ENCODE peak calls at places on chromosome 2, in eight cellular contexts. One of them, this sample, is unnamed.
A peak's percentile ranks its signal among the peaks of the same experiment; 100 is the strongest.

GRCh38 chr2:239983004-239983778 is 42.0 kb downstream of the NDUFA10 start:
- DNase-seq in activated T-helper 1 cell treated with anti-CD3 and anti-CD28 coated beads, Interleukin-12 subunit alpha, Interleukin-12 subunit beta, Interleukin-2, Interleukin-4 antibody, amounts not matched to agents 30 ng/mL and 10 ng/mL and 1 ng/mL, durations not matched to agents 14 hours and 24 hours and 36 hours: no peak
- DNase-seq in GM23338: no peak
- DNase-seq in Caki2: no peak
- DNase-seq in astrocyte: no peak
- DNase-seq in NCI-H446 treated with DMSO at 0.1 percent for 48 hours: no peak
- DNase-seq in effector memory CD8-positive, alpha-beta T cell: no peak
- DNase-seq in pancreas: no peak
- DNase-seq in this sample: no peak

GRCh38 chr2:172734711-172735645 is 667 bp upstream of the RAPGEF4 start:
- DNase-seq in NCI-H446 treated with DMSO at 0.1 percent for 48 hours: no peak
- DNase-seq in Caki2: no peak
- DNase-seq in astrocyte: no peak
- DNase-seq in pancreas: no peak
- DNase-seq in activated T-helper 1 cell treated with anti-CD3 and anti-CD28 coated beads, Interleukin-12 subunit alpha, Interleukin-12 subunit beta, Interleukin-2, Interleukin-4 antibody, amounts not matched to agents 30 ng/mL and 10 ng/mL and 1 ng/mL, durations not matched to agents 14 hours and 24 hours and 36 hours: no peak
- DNase-seq in effector memory CD8-positive, alpha-beta T cell: no peak
- DNase-seq in GM23338: peak; percentile 62
- DNase-seq in this sample: no peak

GRCh38 chr2:207934720-207935119 is 90.6 kb downstream of the PLEKHM3 start:
- DNase-seq in pancreas: no peak
- DNase-seq in astrocyte: no peak
- DNase-seq in Caki2: no peak
- DNase-seq in NCI-H446 treated with DMSO at 0.1 percent for 48 hours: no peak
- DNase-seq in effector memory CD8-positive, alpha-beta T cell: no peak
- DNase-seq in GM23338: no peak
- DNase-seq in activated T-helper 1 cell treated with anti-CD3 and anti-CD28 coated beads, Interleukin-12 subunit alpha, Interleukin-12 subunit beta, Interleukin-2, Interleukin-4 antibody, amounts not matched to agents 30 ng/mL and 10 ng/mL and 1 ng/mL, durations not matched to agents 14 hours and 24 hours and 36 hours: no peak
- DNase-seq in this sample: no peak

GRCh38 chr2:53452957-53453748 is 314.5 kb upstream of the CHAC2 start:
- DNase-seq in effector memory CD8-positive, alpha-beta T cell: no peak
- DNase-seq in astrocyte: no peak
- DNase-seq in activated T-helper 1 cell treated with anti-CD3 and anti-CD28 coated beads, Interleukin-12 subunit alpha, Interleukin-12 subunit beta, Interleukin-2, Interleukin-4 antibody, amounts not matched to agents 30 ng/mL and 10 ng/mL and 1 ng/mL, durations not matched to agents 14 hours and 24 hours and 36 hours: no peak
- DNase-seq in NCI-H446 treated with DMSO at 0.1 percent for 48 hours: no peak
- DNase-seq in Caki2: no peak
- DNase-seq in pancreas: peak; percentile 69
- DNase-seq in GM23338: no peak
- DNase-seq in this sample: no peak

GRCh38 chr2:110678457-110679336 is 834 bp upstream of the BUB1 start:
- DNase-seq in pancreas: no peak
- DNase-seq in GM23338: peak; percentile 46
- DNase-seq in Caki2: peak; percentile 32
- DNase-seq in astrocyte: peak; percentile 13
- DNase-seq in NCI-H446 treated with DMSO at 0.1 percent for 48 hours: no peak
- DNase-seq in effector memory CD8-positive, alpha-beta T cell: peak; percentile 16
- DNase-seq in activated T-helper 1 cell treated with anti-CD3 and anti-CD28 coated beads, Interleukin-12 subunit alpha, Interleukin-12 subunit beta, Interleukin-2, Interleukin-4 antibody, amounts not matched to agents 30 ng/mL and 10 ng/mL and 1 ng/mL, durations not matched to agents 14 hours and 24 hours and 36 hours: no peak
- DNase-seq in this sample: no peak

GRCh38 chr2:29033172-29033571 is 41.2 kb downstream of the PCARE start:
- DNase-seq in astrocyte: peak; percentile 70
- DNase-seq in effector memory CD8-positive, alpha-beta T cell: no peak
- DNase-seq in activated T-helper 1 cell treated with anti-CD3 and anti-CD28 coated beads, Interleukin-12 subunit alpha, Interleukin-12 subunit beta, Interleukin-2, Interleukin-4 antibody, amounts not matched to agents 30 ng/mL and 10 ng/mL and 1 ng/mL, durations not matched to agents 14 hours and 24 hours and 36 hours: no peak
- DNase-seq in Caki2: peak; percentile 72
- DNase-seq in pancreas: no peak
- DNase-seq in GM23338: peak; percentile 52
- DNase-seq in NCI-H446 treated with DMSO at 0.1 percent for 48 hours: no peak
- DNase-seq in this sample: no peak

GRCh38 chr2:69493268-69493667 is 56.0 kb upstream of the NFU1 start:
- DNase-seq in Caki2: no peak
- DNase-seq in NCI-H446 treated with DMSO at 0.1 percent for 48 hours: no peak
- DNase-seq in astrocyte: no peak
- DNase-seq in GM23338: peak; percentile 30
- DNase-seq in activated T-helper 1 cell treated with anti-CD3 and anti-CD28 coated beads, Interleukin-12 subunit alpha, Interleukin-12 subunit beta, Interleukin-2, Interleukin-4 antibody, amounts not matched to agents 30 ng/mL and 10 ng/mL and 1 ng/mL, durations not matched to agents 14 hours and 24 hours and 36 hours: no peak
- DNase-seq in pancreas: no peak
- DNase-seq in effector memory CD8-positive, alpha-beta T cell: no peak
- DNase-seq in this sample: no peak

GRCh38 chr2:28970464-28971160 is 10.5 kb upstream of the TOGARAM2 start:
- DNase-seq in pancreas: no peak
- DNase-seq in activated T-helper 1 cell treated with anti-CD3 and anti-CD28 coated beads, Interleukin-12 subunit alpha, Interleukin-12 subunit beta, Interleukin-2, Interleukin-4 antibody, amounts not matched to agents 30 ng/mL and 10 ng/mL and 1 ng/mL, durations not matched to agents 14 hours and 24 hours and 36 hours: no peak
- DNase-seq in NCI-H446 treated with DMSO at 0.1 percent for 48 hours: no peak
- DNase-seq in astrocyte: no peak
- DNase-seq in Caki2: no peak
- DNase-seq in GM23338: peak; percentile 14
- DNase-seq in effector memory CD8-positive, alpha-beta T cell: no peak
- DNase-seq in this sample: no peak

GRCh38 chr2:64105676-64106461 is 38.4 kb downstream of the PELI1 start:
- DNase-seq in activated T-helper 1 cell treated with anti-CD3 and anti-CD28 coated beads, Interleukin-12 subunit alpha, Interleukin-12 subunit beta, Interleukin-2, Interleukin-4 antibody, amounts not matched to agents 30 ng/mL and 10 ng/mL and 1 ng/mL, durations not matched to agents 14 hours and 24 hours and 36 hours: no peak
- DNase-seq in astrocyte: peak; percentile 34
- DNase-seq in GM23338: no peak
- DNase-seq in effector memory CD8-positive, alpha-beta T cell: no peak
- DNase-seq in NCI-H446 treated with DMSO at 0.1 percent for 48 hours: no peak
- DNase-seq in Caki2: peak; percentile 85
- DNase-seq in pancreas: no peak
- DNase-seq in this sample: peak; percentile 88

GRCh38 chr2:120253021-120253882 is 600 bp downstream of the RALB start:
- DNase-seq in activated T-helper 1 cell treated with anti-CD3 and anti-CD28 coated beads, Interleukin-12 subunit alpha, Interleukin-12 subunit beta, Interleukin-2, Interleukin-4 antibody, amounts not matched to agents 30 ng/mL and 10 ng/mL and 1 ng/mL, durations not matched to agents 14 hours and 24 hours and 36 hours: no peak
- DNase-seq in NCI-H446 treated with DMSO at 0.1 percent for 48 hours: no peak
- DNase-seq in effector memory CD8-positive, alpha-beta T cell: peak; percentile 28
- DNase-seq in astrocyte: peak; percentile 65
- DNase-seq in pancreas: peak; percentile 67
- DNase-seq in GM23338: peak; percentile 75
- DNase-seq in Caki2: peak; percentile 61
- DNase-seq in this sample: peak; percentile 66

GRCh38 chr2:70992945-70993688 is 1.6 kb downstream of the TEX261 start:
- DNase-seq in activated T-helper 1 cell treated with anti-CD3 and anti-CD28 coated beads, Interleukin-12 subunit alpha, Interleukin-12 subunit beta, Interleukin-2, Interleukin-4 antibody, amounts not matched to agents 30 ng/mL and 10 ng/mL and 1 ng/mL, durations not matched to agents 14 hours and 24 hours and 36 hours: no peak
- DNase-seq in astrocyte: no peak
- DNase-seq in pancreas: no peak
- DNase-seq in Caki2: no peak
- DNase-seq in GM23338: no peak
- DNase-seq in NCI-H446 treated with DMSO at 0.1 percent for 48 hours: no peak
- DNase-seq in effector memory CD8-positive, alpha-beta T cell: no peak
- DNase-seq in this sample: no peak

GRCh38 chr2:11753452-11753885 is 7.0 kb downstream of the LPIN1 start:
- DNase-seq in pancreas: peak; percentile 65
- DNase-seq in activated T-helper 1 cell treated with anti-CD3 and anti-CD28 coated beads, Interleukin-12 subunit alpha, Interleukin-12 subunit beta, Interleukin-2, Interleukin-4 antibody, amounts not matched to agents 30 ng/mL and 10 ng/mL and 1 ng/mL, durations not matched to agents 14 hours and 24 hours and 36 hours: no peak
- DNase-seq in Caki2: peak; percentile 61
- DNase-seq in NCI-H446 treated with DMSO at 0.1 percent for 48 hours: no peak
- DNase-seq in effector memory CD8-positive, alpha-beta T cell: peak; percentile 46
- DNase-seq in astrocyte: peak; percentile 56
- DNase-seq in GM23338: no peak
- DNase-seq in this sample: no peak

GRCh38 chr2:84904717-84905174 is 710 bp upstream of the TMSB10 start:
- DNase-seq in Caki2: peak; percentile 42
- DNase-seq in effector memory CD8-positive, alpha-beta T cell: no peak
- DNase-seq in GM23338: peak; percentile 83
- DNase-seq in astrocyte: peak; percentile 55
- DNase-seq in activated T-helper 1 cell treated with anti-CD3 and anti-CD28 coated beads, Interleukin-12 subunit alpha, Interleukin-12 subunit beta, Interleukin-2, Interleukin-4 antibody, amounts not matched to agents 30 ng/mL and 10 ng/mL and 1 ng/mL, durations not matched to agents 14 hours and 24 hours and 36 hours: no peak
- DNase-seq in pancreas: peak; percentile 50
- DNase-seq in NCI-H446 treated with DMSO at 0.1 percent for 48 hours: no peak
- DNase-seq in this sample: peak; percentile 26

GRCh38 chr2:84757648-84758047 is 123.2 kb downstream of the TRABD2A start:
- DNase-seq in NCI-H446 treated with DMSO at 0.1 percent for 48 hours: no peak
- DNase-seq in activated T-helper 1 cell treated with anti-CD3 and anti-CD28 coated beads, Interleukin-12 subunit alpha, Interleukin-12 subunit beta, Interleukin-2, Interleukin-4 antibody, amounts not matched to agents 30 ng/mL and 10 ng/mL and 1 ng/mL, durations not matched to agents 14 hours and 24 hours and 36 hours: no peak
- DNase-seq in astrocyte: no peak
- DNase-seq in pancreas: no peak
- DNase-seq in effector memory CD8-positive, alpha-beta T cell: no peak
- DNase-seq in Caki2: no peak
- DNase-seq in GM23338: peak; percentile 35
- DNase-seq in this sample: no peak

GRCh38 chr2:36277876-36278523 is 77.6 kb upstream of the CRIM1 start:
- DNase-seq in GM23338: no peak
- DNase-seq in activated T-helper 1 cell treated with anti-CD3 and anti-CD28 coated beads, Interleukin-12 subunit alpha, Interleukin-12 subunit beta, Interleukin-2, Interleukin-4 antibody, amounts not matched to agents 30 ng/mL and 10 ng/mL and 1 ng/mL, durations not matched to agents 14 hours and 24 hours and 36 hours: no peak
- DNase-seq in effector memory CD8-positive, alpha-beta T cell: no peak
- DNase-seq in Caki2: no peak
- DNase-seq in pancreas: no peak
- DNase-seq in NCI-H446 treated with DMSO at 0.1 percent for 48 hours: no peak
- DNase-seq in astrocyte: peak; percentile 58
- DNase-seq in this sample: peak; percentile 16

GRCh38 chr2:28102455-28102874 is 211.9 kb downstream of the BABAM2 start:
- DNase-seq in pancreas: no peak
- DNase-seq in activated T-helper 1 cell treated with anti-CD3 and anti-CD28 coated beads, Interleukin-12 subunit alpha, Interleukin-12 subunit beta, Interleukin-2, Interleukin-4 antibody, amounts not matched to agents 30 ng/mL and 10 ng/mL and 1 ng/mL, durations not matched to agents 14 hours and 24 hours and 36 hours: no peak
- DNase-seq in Caki2: no peak
- DNase-seq in astrocyte: peak; percentile 90
- DNase-seq in GM23338: no peak
- DNase-seq in NCI-H446 treated with DMSO at 0.1 percent for 48 hours: peak; percentile 37
- DNase-seq in effector memory CD8-positive, alpha-beta T cell: no peak
- DNase-seq in this sample: no peak

GRCh38 chr2:99317156-99317872 is 16.3 kb upstream of the LYG1 start:
- DNase-seq in GM23338: no peak
- DNase-seq in pancreas: no peak
- DNase-seq in astrocyte: no peak
- DNase-seq in activated T-helper 1 cell treated with anti-CD3 and anti-CD28 coated beads, Interleukin-12 subunit alpha, Interleukin-12 subunit beta, Interleukin-2, Interleukin-4 antibody, amounts not matched to agents 30 ng/mL and 10 ng/mL and 1 ng/mL, durations not matched to agents 14 hours and 24 hours and 36 hours: no peak
- DNase-seq in Caki2: peak; percentile 95
- DNase-seq in effector memory CD8-positive, alpha-beta T cell: no peak
- DNase-seq in NCI-H446 treated with DMSO at 0.1 percent for 48 hours: no peak
- DNase-seq in this sample: no peak

GRCh38 chr2:31835450-31835849 is 175.4 kb downstream of the MEMO1 start:
- DNase-seq in astrocyte: no peak
- DNase-seq in NCI-H446 treated with DMSO at 0.1 percent for 48 hours: no peak
- DNase-seq in pancreas: no peak
- DNase-seq in Caki2: no peak
- DNase-seq in activated T-helper 1 cell treated with anti-CD3 and anti-CD28 coated beads, Interleukin-12 subunit alpha, Interleukin-12 subunit beta, Interleukin-2, Interleukin-4 antibody, amounts not matched to agents 30 ng/mL and 10 ng/mL and 1 ng/mL, durations not matched to agents 14 hours and 24 hours and 36 hours: no peak
- DNase-seq in GM23338: no peak
- DNase-seq in effector memory CD8-positive, alpha-beta T cell: no peak
- DNase-seq in this sample: no peak

GRCh38 chr2:30680121-30680520 is 127.1 kb downstream of the CAPN13 start:
- DNase-seq in Caki2: no peak
- DNase-seq in pancreas: no peak
- DNase-seq in NCI-H446 treated with DMSO at 0.1 percent for 48 hours: no peak
- DNase-seq in astrocyte: no peak
- DNase-seq in effector memory CD8-positive, alpha-beta T cell: no peak
- DNase-seq in GM23338: no peak
- DNase-seq in activated T-helper 1 cell treated with anti-CD3 and anti-CD28 coated beads, Interleukin-12 subunit alpha, Interleukin-12 subunit beta, Interleukin-2, Interleukin-4 antibody, amounts not matched to agents 30 ng/mL and 10 ng/mL and 1 ng/mL, durations not matched to agents 14 hours and 24 hours and 36 hours: no peak
- DNase-seq in this sample: no peak

GRCh38 chr2:187748958-187749357 is 194.7 kb upstream of the TFPI start:
- DNase-seq in NCI-H446 treated with DMSO at 0.1 percent for 48 hours: peak; percentile 37
- DNase-seq in activated T-helper 1 cell treated with anti-CD3 and anti-CD28 coated beads, Interleukin-12 subunit alpha, Interleukin-12 subunit beta, Interleukin-2, Interleukin-4 antibody, amounts not matched to agents 30 ng/mL and 10 ng/mL and 1 ng/mL, durations not matched to agents 14 hours and 24 hours and 36 hours: no peak
- DNase-seq in astrocyte: no peak
- DNase-seq in Caki2: no peak
- DNase-seq in GM23338: no peak
- DNase-seq in effector memory CD8-positive, alpha-beta T cell: no peak
- DNase-seq in pancreas: no peak
- DNase-seq in this sample: no peak

GRCh38 chr2:231917280-231918088 is 8.7 kb downstream of the NPPC start:
- DNase-seq in effector memory CD8-positive, alpha-beta T cell: no peak
- DNase-seq in astrocyte: no peak
- DNase-seq in pancreas: no peak
- DNase-seq in NCI-H446 treated with DMSO at 0.1 percent for 48 hours: no peak
- DNase-seq in GM23338: no peak
- DNase-seq in activated T-helper 1 cell treated with anti-CD3 and anti-CD28 coated beads, Interleukin-12 subunit alpha, Interleukin-12 subunit beta, Interleukin-2, Interleukin-4 antibody, amounts not matched to agents 30 ng/mL and 10 ng/mL and 1 ng/mL, durations not matched to agents 14 hours and 24 hours and 36 hours: no peak
- DNase-seq in Caki2: no peak
- DNase-seq in this sample: no peak

GRCh38 chr2:25301453-25302352 is 40.0 kb downstream of the DNMT3A start:
- DNase-seq in GM23338: no peak
- DNase-seq in activated T-helper 1 cell treated with anti-CD3 and anti-CD28 coated beads, Interleukin-12 subunit alpha, Interleukin-12 subunit beta, Interleukin-2, Interleukin-4 antibody, amounts not matched to agents 30 ng/mL and 10 ng/mL and 1 ng/mL, durations not matched to agents 14 hours and 24 hours and 36 hours: peak; percentile 76
- DNase-seq in Caki2: peak; percentile 39
- DNase-seq in astrocyte: peak; percentile 85
- DNase-seq in effector memory CD8-positive, alpha-beta T cell: peak; percentile 25
- DNase-seq in pancreas: no peak
- DNase-seq in NCI-H446 treated with DMSO at 0.1 percent for 48 hours: no peak
- DNase-seq in this sample: peak; percentile 74

GRCh38 chr2:190572251-190572650 is 37.7 kb upstream of the NEMP2 start:
- DNase-seq in NCI-H446 treated with DMSO at 0.1 percent for 48 hours: no peak
- DNase-seq in GM23338: no peak
- DNase-seq in pancreas: no peak
- DNase-seq in activated T-helper 1 cell treated with anti-CD3 and anti-CD28 coated beads, Interleukin-12 subunit alpha, Interleukin-12 subunit beta, Interleukin-2, Interleukin-4 antibody, amounts not matched to agents 30 ng/mL and 10 ng/mL and 1 ng/mL, durations not matched to agents 14 hours and 24 hours and 36 hours: no peak
- DNase-seq in astrocyte: no peak
- DNase-seq in effector memory CD8-positive, alpha-beta T cell: no peak
- DNase-seq in Caki2: no peak
- DNase-seq in this sample: no peak

GRCh38 chr2:235665656-235666239 is 171.9 kb downstream of the AGAP1 start:
- DNase-seq in activated T-helper 1 cell treated with anti-CD3 and anti-CD28 coated beads, Interleukin-12 subunit alpha, Interleukin-12 subunit beta, Interleukin-2, Interleukin-4 antibody, amounts not matched to agents 30 ng/mL and 10 ng/mL and 1 ng/mL, durations not matched to agents 14 hours and 24 hours and 36 hours: no peak
- DNase-seq in Caki2: no peak
- DNase-seq in NCI-H446 treated with DMSO at 0.1 percent for 48 hours: no peak
- DNase-seq in pancreas: no peak
- DNase-seq in astrocyte: peak; percentile 33
- DNase-seq in GM23338: peak; percentile 35
- DNase-seq in effector memory CD8-positive, alpha-beta T cell: no peak
- DNase-seq in this sample: no peak

GRCh38 chr2:220465700-220466099 is 838.3 kb downstream of the SLC4A3 start:
- DNase-seq in effector memory CD8-positive, alpha-beta T cell: no peak
- DNase-seq in GM23338: no peak
- DNase-seq in activated T-helper 1 cell treated with anti-CD3 and anti-CD28 coated beads, Interleukin-12 subunit alpha, Interleukin-12 subunit beta, Interleukin-2, Interleukin-4 antibody, amounts not matched to agents 30 ng/mL and 10 ng/mL and 1 ng/mL, durations not matched to agents 14 hours and 24 hours and 36 hours: no peak
- DNase-seq in NCI-H446 treated with DMSO at 0.1 percent for 48 hours: no peak
- DNase-seq in pancreas: no peak
- DNase-seq in Caki2: no peak
- DNase-seq in astrocyte: peak; percentile 51
- DNase-seq in this sample: no peak

GRCh38 chr2:240903191-240904060 is 2.7 kb upstream of the CROCC2 start:
- DNase-seq in astrocyte: no peak
- DNase-seq in NCI-H446 treated with DMSO at 0.1 percent for 48 hours: no peak
- DNase-seq in activated T-helper 1 cell treated with anti-CD3 and anti-CD28 coated beads, Interleukin-12 subunit alpha, Interleukin-12 subunit beta, Interleukin-2, Interleukin-4 antibody, amounts not matched to agents 30 ng/mL and 10 ng/mL and 1 ng/mL, durations not matched to agents 14 hours and 24 hours and 36 hours: no peak
- DNase-seq in effector memory CD8-positive, alpha-beta T cell: no peak
- DNase-seq in pancreas: no peak
- DNase-seq in Caki2: no peak
- DNase-seq in GM23338: no peak
- DNase-seq in this sample: no peak

GRCh38 chr2:69964353-69964831 is 3.0 kb upstream of the ASPRV1 start:
- DNase-seq in effector memory CD8-positive, alpha-beta T cell: no peak
- DNase-seq in Caki2: no peak
- DNase-seq in astrocyte: no peak
- DNase-seq in GM23338: no peak
- DNase-seq in activated T-helper 1 cell treated with anti-CD3 and anti-CD28 coated beads, Interleukin-12 subunit alpha, Interleukin-12 subunit beta, Interleukin-2, Interleukin-4 antibody, amounts not matched to agents 30 ng/mL and 10 ng/mL and 1 ng/mL, durations not matched to agents 14 hours and 24 hours and 36 hours: no peak
- DNase-seq in pancreas: no peak
- DNase-seq in NCI-H446 treated with DMSO at 0.1 percent for 48 hours: no peak
- DNase-seq in this sample: no peak

GRCh38 chr2:8412586-8412985 is 269.3 kb upstream of the ID2 start:
- DNase-seq in Caki2: no peak
- DNase-seq in effector memory CD8-positive, alpha-beta T cell: no peak
- DNase-seq in pancreas: no peak
- DNase-seq in astrocyte: no peak
- DNase-seq in GM23338: peak; percentile 5
- DNase-seq in activated T-helper 1 cell treated with anti-CD3 and anti-CD28 coated beads, Interleukin-12 subunit alpha, Interleukin-12 subunit beta, Interleukin-2, Interleukin-4 antibody, amounts not matched to agents 30 ng/mL and 10 ng/mL and 1 ng/mL, durations not matched to agents 14 hours and 24 hours and 36 hours: no peak
- DNase-seq in NCI-H446 treated with DMSO at 0.1 percent for 48 hours: no peak
- DNase-seq in this sample: no peak

GRCh38 chr2:201964631-201965206 is 68.9 kb upstream of the FZD7 start:
- DNase-seq in astrocyte: peak; percentile 45
- DNase-seq in pancreas: no peak
- DNase-seq in effector memory CD8-positive, alpha-beta T cell: no peak
- DNase-seq in GM23338: no peak
- DNase-seq in NCI-H446 treated with DMSO at 0.1 percent for 48 hours: peak; percentile 91
- DNase-seq in activated T-helper 1 cell treated with anti-CD3 and anti-CD28 coated beads, Interleukin-12 subunit alpha, Interleukin-12 subunit beta, Interleukin-2, Interleukin-4 antibody, amounts not matched to agents 30 ng/mL and 10 ng/mL and 1 ng/mL, durations not matched to agents 14 hours and 24 hours and 36 hours: peak; percentile 11
- DNase-seq in Caki2: no peak
- DNase-seq in this sample: no peak

GRCh38 chr2:121513597-121514333 is 16.9 kb upstream of the RNU4ATAC start:
- DNase-seq in effector memory CD8-positive, alpha-beta T cell: no peak
- DNase-seq in astrocyte: no peak
- DNase-seq in pancreas: no peak
- DNase-seq in NCI-H446 treated with DMSO at 0.1 percent for 48 hours: no peak
- DNase-seq in GM23338: no peak
- DNase-seq in activated T-helper 1 cell treated with anti-CD3 and anti-CD28 coated beads, Interleukin-12 subunit alpha, Interleukin-12 subunit beta, Interleukin-2, Interleukin-4 antibody, amounts not matched to agents 30 ng/mL and 10 ng/mL and 1 ng/mL, durations not matched to agents 14 hours and 24 hours and 36 hours: no peak
- DNase-seq in Caki2: no peak
- DNase-seq in this sample: no peak

This sample was measured in RCC 7860.